ENCODE peak calls at places on chromosome 1, in seven cellular contexts. S is cardiac fibroblast; U is non-pigmented ciliary epithelial cell; L is CD4-positive, alpha-beta T cell; E is amniotic stem cell; P is activated T-cell treated with anti-CD3 and anti-CD28 coated beads for 4 hours; G is DND-41. R is an unnamed sample.
A peak's percentile ranks its signal among the peaks of the same experiment; 100 is the strongest.

GRCh38 chr1:41454406-41454805 is 30.1 kb downstream of the EDN2 start:
- DNase-seq in S (no peak), U (no peak), L (no peak), E (no peak), P (no peak), G (no peak), R (peak; percentile 35)

GRCh38 chr1:152013664-152014237 is 20.1 kb upstream of the S100A10 start:
- DNase-seq in S (peak; percentile 69), U (no peak), L (peak; percentile 23), E (no peak), P (no peak), G (peak; percentile 53), R (peak; percentile 75)

GRCh38 chr1:90391116-90391515 is 326.0 kb downstream of the BARHL2 start:
- DNase-seq in S (peak; percentile 70), U (peak; percentile 20), L (no peak), E (no peak), P (no peak), G (no peak), R (no peak)

GRCh38 chr1:844472-845026 is 79.2 kb upstream of the SAMD11 start:
- DNase-seq in S (no peak), U (no peak), L (no peak), E (no peak), P (no peak), G (peak; percentile 39), R (no peak)

GRCh38 chr1:15915991-15916390 is 59.9 kb downstream of the ZBTB17 start:
- DNase-seq in S (no peak), U (no peak), L (no peak), E (no peak), P (no peak), G (no peak), R (no peak)

GRCh38 chr1:76390451-76390850 is 315.9 kb downstream of the ST6GALNAC3 start:
- DNase-seq in S (no peak), U (no peak), L (no peak), E (no peak), P (no peak), G (no peak), R (no peak)

GRCh38 chr1:160711528-160712311 is at the start of gene CD48:
- DNase-seq in S (no peak), U (no peak), L (peak; percentile 26), E (no peak), P (peak; percentile 34), G (peak; percentile 77), R (no peak)

GRCh38 chr1:185046639-185047038 is 1.3 kb downstream of the RNF2 start:
- DNase-seq in S (no peak), U (no peak), L (no peak), E (no peak), P (no peak), G (no peak), R (no peak)

GRCh38 chr1:7838714-7839113 is 14.2 kb downstream of the UTS2 start:
- DNase-seq in S (no peak), U (no peak), L (no peak), E (no peak), P (no peak), G (no peak), R (no peak)

GRCh38 chr1:208036177-208036808 is 125.4 kb upstream of the CD34 start:
- DNase-seq in S (peak; percentile 31), U (no peak), L (no peak), E (no peak), P (no peak), G (no peak), R (peak; percentile 88)

GRCh38 chr1:63575340-63575826 is 17.8 kb upstream of the PGM1 start:
- DNase-seq in S (peak; percentile 58), U (no peak), L (no peak), E (no peak), P (no peak), G (no peak), R (no peak)

GRCh38 chr1:212688338-212689047 is 11.1 kb downstream of the BATF3 start:
- DNase-seq in S (peak; percentile 53), U (no peak), L (no peak), E (no peak), P (no peak), G (no peak), R (no peak)

GRCh38 chr1:46413596-46413985 is 19.5 kb downstream of the FAAH start:
- DNase-seq in S (peak; percentile 10), U (no peak), L (no peak), E (no peak), P (no peak), G (peak; percentile 50), R (peak; percentile 71)

GRCh38 chr1:55051169-55051568 is 11.8 kb downstream of the PCSK9 start:
- DNase-seq in S (no peak), U (no peak), L (no peak), E (no peak), P (no peak), G (no peak), R (no peak)

GRCh38 chr1:71414229-71414628 is 333.4 kb upstream of the ZRANB2 start:
- DNase-seq in S (peak; percentile 2), U (no peak), L (no peak), E (no peak), P (no peak), G (no peak), R (no peak)

GRCh38 chr1:109765896-109766615 is 2.3 kb upstream of the EPS8L3 start:
- DNase-seq in S (no peak), U (no peak), L (no peak), E (no peak), P (no peak), G (no peak), R (peak; percentile 4)

GRCh38 chr1:173451981-173452380 is 25.2 kb upstream of the PRDX6 start:
- DNase-seq in S (peak; percentile 23), U (no peak), L (no peak), E (no peak), P (no peak), G (no peak), R (no peak)

GRCh38 chr1:20615946-20616345 is 17.3 kb upstream of the PINK1 start:
- DNase-seq in S (no peak), U (no peak), L (no peak), E (no peak), P (no peak), G (no peak), R (no peak)

GRCh38 chr1:46772571-46772970 is 26.3 kb upstream of the CYP4B1 start:
- DNase-seq in S (peak; percentile 9), U (no peak), L (no peak), E (no peak), P (no peak), G (no peak), R (no peak)

GRCh38 chr1:227357229-227358078 is 39.2 kb upstream of the CDC42BPA start:
- DNase-seq in S (peak; percentile 91), U (peak; percentile 54), L (no peak), E (peak; percentile 67), P (no peak), G (no peak), R (no peak)

GRCh38 chr1:97368296-97368695 is 552.5 kb downstream of the DPYD start:
- DNase-seq in S (no peak), U (no peak), L (no peak), E (no peak), P (no peak), G (no peak), R (no peak)

GRCh38 chr1:160874935-160875334 is 10.0 kb downstream of the ITLN1 start:
- DNase-seq in S (no peak), U (no peak), L (no peak), E (no peak), P (no peak), G (no peak), R (no peak)

GRCh38 chr1:207315435-207315834 is 6.0 kb upstream of the CD55 start:
- DNase-seq in S (no peak), U (no peak), L (no peak), E (no peak), P (no peak), G (no peak), R (no peak)

GRCh38 chr1:111507411-111508201 is 4.2 kb upstream of the ADORA3 start:
- DNase-seq in S (peak; percentile 90), U (no peak), L (no peak), E (no peak), P (peak; percentile 31), G (peak; percentile 67), R (peak; percentile 85)

GRCh38 chr1:39648496-39648895 is 9.1 kb upstream of the HEYL start:
- DNase-seq in S (peak; percentile 34), U (no peak), L (no peak), E (no peak), P (no peak), G (no peak), R (no peak)

GRCh38 chr1:95992013-95992412 is 729.6 kb upstream of the PTBP2 start:
- DNase-seq in S (no peak), U (no peak), L (no peak), E (no peak), P (no peak), G (no peak), R (no peak)

GRCh38 chr1:44946720-44947059 is 39.7 kb downstream of the EIF2B3 start:
- DNase-seq in S (no peak), U (no peak), L (no peak), E (no peak), P (no peak), G (no peak), R (no peak)

GRCh38 chr1:62024690-62025089 is 170.0 kb upstream of the L1TD1 start:
- DNase-seq in S (no peak), U (no peak), L (no peak), E (no peak), P (no peak), G (no peak), R (no peak)

GRCh38 chr1:189637041-189637440 is 840.6 kb downstream of the BRINP3 start:
- DNase-seq in S (no peak), U (no peak), L (no peak), E (no peak), P (no peak), G (no peak), R (no peak)

GRCh38 chr1:10511494-10511885 is 36.7 kb downstream of the PEX14 start:
- DNase-seq in S (no peak), U (no peak), L (no peak), E (no peak), P (no peak), G (peak; percentile 24), R (no peak)

GRCh38 chr1:151371744-151372410 is 628 bp downstream of the SELENBP1 start:
- DNase-seq in S (peak; percentile 69), U (no peak), L (no peak), E (no peak), P (no peak), G (no peak), R (no peak)

GRCh38 chr1:80462006-80462405 is 1338.7 kb upstream of the ADGRL2 start:
- DNase-seq in S (no peak), U (no peak), L (no peak), E (no peak), P (no peak), G (no peak), R (no peak)